ENCODE peak calls at places on chromosomes 1 and 21, in five cellular contexts. H is NCI-H1105 treated with DMSO at 0.1 percent for 48 hours, V is RKO, Y is GM06990, E is Right ventricle myocardium inferior. S is an unnamed sample.
A peak's percentile ranks its signal among the peaks of the same experiment; 100 is the strongest.

GRCh38 chr1:227792216-227793078 is 23.0 kb upstream of the PRSS38 start:
- DNase-seq in H (no peak), V (no peak), Y (no peak), E (no peak), S (no peak)

GRCh38 chr1:90730247-90731022 is 13.3 kb upstream of the BARHL2 start:
- DNase-seq in H (peak; percentile 32), V (no peak), Y (no peak), E (no peak), S (peak; percentile 87)

GRCh38 chr21:37877171-37877570 is 39.1 kb downstream of the KCNJ6 start:
- DNase-seq in H (no peak), V (no peak), Y (no peak), E (no peak), S (no peak)

GRCh38 chr21:16309250-16309971 is 579.6 kb downstream of the USP25 start:
- DNase-seq in H (no peak), V (no peak), Y (no peak), E (no peak), S (peak; percentile 73)

GRCh38 chr1:185300152-185300551 is 16.9 kb downstream of the IVNS1ABP start:
- DNase-seq in H (no peak), V (no peak), Y (no peak), E (no peak), S (no peak)

GRCh38 chr1:17188217-17188616 is 16.7 kb upstream of the PADI1 start:
- DNase-seq in H (no peak), V (no peak), Y (no peak), E (no peak), S (no peak)

GRCh38 chr1:43282220-43283195 is 2.9 kb downstream of the C1orf210 start:
- DNase-seq in H (no peak), V (no peak), Y (no peak), E (no peak), S (no peak)

GRCh38 chr1:36576118-36576517 is 93.4 kb upstream of the CSF3R start:
- DNase-seq in H (peak; percentile 38), V (peak; percentile 23), Y (peak; percentile 30), E (peak; percentile 80), S (peak; percentile 87)

GRCh38 chr21:31408306-31409088 is 64.4 kb upstream of the TIAM1 start:
- DNase-seq in H (no peak), V (no peak), Y (no peak), E (no peak), S (no peak)

GRCh38 chr1:224061436-224061835 is 52.5 kb upstream of the FBXO28 start:
- DNase-seq in H (no peak), V (no peak), Y (no peak), E (no peak), S (no peak)

GRCh38 chr1:9436258-9436657 is 103.0 kb upstream of the SLC25A33 start:
- DNase-seq in H (no peak), V (no peak), Y (no peak), E (no peak), S (no peak)

GRCh38 chr1:221725683-221726330 is 16.1 kb downstream of the DUSP10 start:
- DNase-seq in H (no peak), V (no peak), Y (no peak), E (no peak), S (no peak)

GRCh38 chr21:33396966-33397365 is 6.2 kb upstream of the IFNGR2 start:
- DNase-seq in H (no peak), V (no peak), Y (no peak), E (no peak), S (no peak)

GRCh38 chr1:36349241-36349671 is 25.8 kb upstream of the EVA1B start:
- DNase-seq in H (no peak), V (peak; percentile 22), Y (peak; percentile 71), E (no peak), S (no peak)

GRCh38 chr1:180586671-180587155 is 27.9 kb downstream of the OVAAL start:
- DNase-seq in H (peak; percentile 95), V (peak; percentile 18), Y (no peak), E (no peak), S (no peak)

GRCh38 chr1:204894031-204894430 is 23.4 kb downstream of the NFASC start:
- DNase-seq in H (no peak), V (no peak), Y (no peak), E (no peak), S (no peak)

GRCh38 chr1:150546294-150546937 is 2.8 kb upstream of the ADAMTSL4 start:
- DNase-seq in H (no peak), V (no peak), Y (no peak), E (no peak), S (no peak)

GRCh38 chr1:18949689-18950414 is 6.6 kb downstream of the IFFO2 start:
- DNase-seq in H (no peak), V (no peak), Y (peak; percentile 47), E (no peak), S (peak; percentile 78)

GRCh38 chr1:114764689-114765088 is 6.9 kb upstream of the CSDE1 start:
- DNase-seq in H (no peak), V (no peak), Y (no peak), E (no peak), S (no peak)

GRCh38 chr1:44239337-44239960 is 26.2 kb downstream of the DMAP1 start:
- DNase-seq in H (no peak), V (peak; percentile 26), Y (no peak), E (no peak), S (peak; percentile 76)

GRCh38 chr1:196466656-196467055 is 141.6 kb downstream of the KCNT2 start:
- DNase-seq in H (no peak), V (peak; percentile 16), Y (no peak), E (no peak), S (no peak)

GRCh38 chr21:43574741-43575465 is 84.4 kb downstream of the HSF2BP start:
- DNase-seq in H (no peak), V (no peak), Y (no peak), E (peak; percentile 67), S (peak; percentile 65)

GRCh38 chr1:117346206-117346928 is 20.9 kb upstream of the MAN1A2 start:
- DNase-seq in H (peak; percentile 54), V (no peak), Y (no peak), E (no peak), S (no peak)

GRCh38 chr1:46818591-46818990 is 19.7 kb downstream of the CYP4B1 start:
- DNase-seq in H (no peak), V (no peak), Y (no peak), E (no peak), S (no peak)

GRCh38 chr1:62271932-62272728 is 47.1 kb downstream of the KANK4 start:
- DNase-seq in H (no peak), V (no peak), Y (no peak), E (no peak), S (no peak)

GRCh38 chr1:36888811-36889477 is 145.4 kb downstream of the GRIK3 start:
- DNase-seq in H (no peak), V (no peak), Y (no peak), E (no peak), S (no peak)

GRCh38 chr1:175195798-175196197 is 3.2 kb upstream of the KIAA0040 start:
- DNase-seq in H (no peak), V (no peak), Y (no peak), E (no peak), S (no peak)

GRCh38 chr1:3236361-3236760 is 167.4 kb downstream of the PRDM16 start:
- DNase-seq in H (no peak), V (no peak), Y (no peak), E (peak; percentile 35), S (no peak)

S was measured in retina.